ENCODE peak calls at places on chromosomes 11 and 22, in four cellular contexts. X is right atrium auricular region, P is esophagus squamous epithelium, T is aorta. H is an unnamed sample. For H3K36me3, the result is how much of the 10 kb centered on the place peaks cover.

GRCh38 chr22:49867303-49868250 is 13.9 kb downstream of the ZBED4 start:
- DNase-seq in X (no peak), P (no peak), T (peak), H (no peak)

GRCh38 chr22:37231406-37232139 is 12.5 kb downstream of the RAC2 start:
- DNase-seq in X (no peak), P (no peak), T (peak), H (no peak)

GRCh38 chr11:78231962-78232459 is 43.3 kb downstream of the USP35 start:
- DNase-seq in X (peak), P (no peak), T (no peak), H (no peak)

GRCh38 chr11:69791266-69791665 is 16.1 kb upstream of the FGF4 start:
- DNase-seq in X (no peak), P (no peak), T (no peak), H (no peak)

GRCh38 chr11:125123947-125124633 is 12.7 kb upstream of the TMEM218 start:
- DNase-seq in X (peak), P (no peak), T (no peak), H (peak)

GRCh38 chr22:32801436-32802290 is at the start of gene TIMP3:
- DNase-seq in X (peak), P (no peak), T (peak), H (peak)

GRCh38 chr11:2466869-2467694 is 22.3 kb downstream of the KCNQ1 start:
- DNase-seq in X (peak), P (no peak), T (peak), H (no peak)

GRCh38 chr11:91860661-91861060 is 364.0 kb upstream of the FAT3 start:
- DNase-seq in X (no peak), P (no peak), T (no peak), H (no peak)

GRCh38 chr11:63813563-63814382 is 517 bp downstream of the SPINDOC start:
- DNase-seq in X (no peak), P (no peak), T (peak), H (no peak)

GRCh38 chr11:11602011-11602410 is 19.8 kb downstream of the GALNT18 start:
- DNase-seq in X (no peak), P (no peak), T (no peak), H (no peak)

DNA sequence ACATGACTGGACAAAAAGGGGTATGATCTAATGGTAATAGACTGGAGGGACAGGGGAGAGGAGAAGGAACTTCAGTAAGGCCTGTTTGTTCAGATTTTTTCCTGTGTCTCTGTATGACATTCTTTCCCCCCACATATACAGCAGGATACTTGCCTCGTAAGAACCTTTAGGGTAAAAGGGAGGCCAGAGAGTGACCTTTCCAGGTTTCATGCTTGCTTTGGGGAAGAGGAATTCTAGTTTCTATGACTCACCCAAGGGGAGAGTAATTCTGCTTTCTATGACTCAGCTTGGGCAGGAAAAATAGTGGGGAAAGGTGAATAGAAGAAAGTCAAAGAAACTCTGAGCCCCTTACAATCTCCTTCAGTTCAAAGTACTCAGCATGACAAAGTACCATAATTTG is 457.0 kb downstream of the DLG2 start:
- DNase-seq in X (no peak), P (no peak), T (no peak), H (no peak)
- H3K27ac ChIP-seq in X (no peak), P (no peak), T (no peak), H (no peak)

DNA sequence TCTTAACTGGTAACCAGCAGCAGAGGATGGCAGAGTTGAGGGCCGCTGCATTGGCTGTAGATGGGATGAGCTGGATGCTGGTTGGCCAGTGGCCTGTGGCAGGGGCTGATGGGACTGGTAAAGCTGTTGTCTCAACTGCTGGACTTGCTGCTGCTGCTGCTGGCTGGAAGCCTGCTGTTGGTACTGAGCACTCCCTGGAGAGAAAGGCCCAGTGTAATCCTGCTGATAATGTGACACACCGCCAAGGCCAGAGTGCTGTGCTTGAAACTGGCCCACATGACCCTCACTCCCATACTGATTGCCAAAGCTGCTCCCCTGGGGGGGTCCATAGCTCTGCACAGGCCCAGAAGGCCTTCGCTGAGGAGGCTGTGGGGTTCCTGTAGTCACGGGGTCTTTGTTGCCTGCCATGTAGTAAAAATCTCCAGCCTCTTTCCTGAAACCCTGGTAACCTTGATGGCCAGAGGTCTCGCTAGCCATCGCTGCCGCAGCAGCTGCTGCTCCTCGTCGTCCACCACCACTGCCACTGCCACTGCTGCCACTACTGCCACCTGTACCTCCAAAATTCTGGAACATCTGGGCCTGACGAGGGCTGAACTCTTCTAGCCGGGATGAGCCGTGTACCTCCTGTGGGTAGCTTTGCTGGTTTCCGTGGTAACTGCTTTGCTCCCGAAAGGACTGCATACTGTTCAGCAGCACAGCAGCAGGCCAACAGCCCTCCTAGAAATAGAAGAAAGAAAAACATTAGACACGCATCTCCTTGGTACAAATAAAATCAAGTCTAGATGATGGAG is 55.6 kb downstream of the TCF20 start:
- DNase-seq in X (no peak), P (no peak), T (no peak), H (no peak)
- H3K36me3 ChIP-seq in X (under half), P (under half), T (under half), H (under half)

DNA sequence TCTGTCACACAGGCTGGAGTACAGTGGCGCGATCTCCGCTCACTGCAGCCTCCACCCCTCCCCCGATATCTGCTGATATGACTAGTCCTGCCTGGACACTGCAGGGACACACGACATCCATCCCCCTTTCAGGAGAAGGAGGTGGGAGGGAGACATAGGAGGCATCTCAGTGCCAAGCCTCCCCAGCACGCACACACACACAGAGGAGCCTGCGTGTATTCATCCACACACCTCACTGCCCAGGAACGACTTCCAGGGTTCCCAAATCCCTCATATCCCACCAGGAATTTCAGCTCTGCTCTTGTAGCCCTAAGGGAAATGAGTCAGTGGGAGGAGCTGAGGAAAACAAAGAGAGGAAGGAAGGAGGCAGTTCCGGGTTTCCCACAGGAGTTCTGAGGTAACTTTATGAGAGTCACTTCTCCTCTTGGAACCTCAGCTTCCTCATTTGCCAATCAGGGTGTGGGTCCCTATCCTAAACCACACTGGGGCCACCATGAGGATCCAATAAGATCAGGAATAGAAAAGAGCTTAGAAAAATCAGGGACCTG is 37.2 kb upstream of the ACER3 start:
- DNase-seq in X (no peak), P (no peak), T (no peak), H (peak)
- H3K4me3 ChIP-seq in X (no peak), P (no peak), T (no peak), H (no peak)

DNA sequence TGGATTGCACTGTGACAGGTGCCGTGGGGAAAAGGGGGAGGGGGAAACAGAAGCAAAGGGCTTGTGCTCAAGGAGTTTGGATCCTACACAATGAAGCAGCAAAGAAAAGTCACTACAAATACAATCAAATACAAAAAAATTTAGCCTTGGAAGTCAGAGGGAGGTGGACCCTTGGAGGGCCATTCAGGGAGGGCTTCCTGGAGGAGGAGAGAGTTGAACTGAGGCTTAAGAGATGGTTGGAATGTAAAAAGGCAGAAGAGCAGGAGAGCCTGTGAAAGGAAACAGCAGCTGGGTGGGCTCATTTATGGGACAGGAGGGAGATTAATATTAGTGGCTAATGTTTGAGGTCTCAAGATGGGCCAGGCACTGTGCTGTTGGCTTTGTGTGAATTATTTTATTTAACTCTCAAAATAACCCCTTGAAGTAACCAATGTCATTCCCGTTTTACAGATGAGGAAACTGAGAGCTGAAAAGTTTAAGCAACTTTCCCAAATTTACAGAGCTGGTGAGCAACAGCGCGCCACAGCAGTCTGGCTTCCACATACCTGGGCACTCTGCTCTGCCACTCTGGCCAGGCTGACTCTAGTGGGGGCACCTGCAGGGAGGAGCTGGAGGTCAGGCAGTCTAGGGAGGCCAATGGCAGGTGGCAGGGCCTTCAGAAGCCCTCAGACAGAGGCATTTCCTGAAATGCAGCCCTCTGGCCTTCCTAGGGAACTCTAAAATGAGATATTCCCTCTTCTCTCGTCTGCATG is 2.7 kb upstream of the CHST1 start:
- DNase-seq in X (no peak), P (no peak), T (peak), H (no peak)
- H3K27ac ChIP-seq in X (no peak), P (no peak), T (no peak), H (no peak)

DNA sequence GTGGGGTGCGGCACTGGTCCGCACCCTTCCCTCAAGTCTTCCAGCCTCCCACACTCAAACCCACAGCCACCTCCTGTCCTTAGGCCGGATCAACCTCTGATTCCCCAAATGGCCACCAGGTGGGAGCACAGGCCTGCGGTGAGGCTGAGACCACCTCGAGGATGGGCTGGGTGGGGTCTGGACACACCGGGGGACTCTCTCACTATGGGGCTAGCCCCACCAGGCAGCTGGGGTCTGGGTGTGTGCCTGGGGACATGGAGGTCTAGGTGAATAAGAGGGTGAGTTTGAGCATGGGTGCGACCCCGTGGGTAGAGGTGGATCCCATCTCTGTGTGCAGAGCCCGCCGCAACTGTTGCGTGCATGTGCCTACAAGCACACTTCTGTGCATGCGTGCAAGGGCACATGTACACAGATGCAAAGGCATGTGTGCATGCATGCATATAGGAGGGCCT is 32.6 kb downstream of the MYO18B start:
- DNase-seq in X (no peak), P (no peak), T (no peak), H (no peak)
- H3K36me3 ChIP-seq in X (half or more), P (under half), T (under half), H (under half)

GRCh38 chr11:117809236-117810055 is 12.4 kb upstream of the DSCAML1 start:
- DNase-seq in X (peak), P (no peak), T (peak), H (peak)
- H3K4me3 ChIP-seq in X (no peak), P (no peak), T (no peak), H (no peak)

GRCh38 chr11:23976776-23977380 is 520.0 kb upstream of the LUZP2 start:
- DNase-seq in X (no peak), P (no peak), T (no peak), H (no peak)
- H3K27ac ChIP-seq in X (no peak), P (no peak), T (no peak), H (no peak)

GRCh38 chr11:210122-210802 is 2.8 kb downstream of the RIC8A start:
- DNase-seq in X (no peak), P (no peak), T (no peak), H (no peak)

GRCh38 chr11:208177-208916 is 839 bp downstream of the RIC8A start:
- DNase-seq in X (peak), P (no peak), T (peak), H (peak)

GRCh38 chr11:207213-208176 is at the start of the genes BET1L and RIC8A:
- DNase-seq in X (peak), P (peak), T (peak), H (peak)

GRCh38 chr11:209275-210121 is 2.0 kb downstream of the RIC8A start:
- DNase-seq in X (no peak), P (no peak), T (peak), H (no peak)

GRCh38 chr11:208917-209260 is 1.4 kb downstream of the RIC8A start:
- DNase-seq in X (no peak), P (no peak), T (no peak), H (no peak)
- H3K36me3 ChIP-seq in X (half or more), P (under half), T (under half), H (half or more)

GRCh38 chr11:118606157-118606843 is 1.1 kb upstream of the PHLDB1 start:
- DNase-seq in X (peak), P (no peak), T (peak), H (no peak)

GRCh38 chr11:118606844-118607228 is 579 bp upstream of the PHLDB1 start:
- DNase-seq in X (peak), P (no peak), T (peak), H (no peak)

GRCh38 chr11:118609380-118610219 is 2.2 kb downstream of the PHLDB1 start:
- DNase-seq in X (peak), P (no peak), T (peak), H (no peak)

GRCh38 chr11:118608268-118609214 is 1.1 kb downstream of the PHLDB1 start:
- DNase-seq in X (peak), P (no peak), T (peak), H (no peak)

DNA sequence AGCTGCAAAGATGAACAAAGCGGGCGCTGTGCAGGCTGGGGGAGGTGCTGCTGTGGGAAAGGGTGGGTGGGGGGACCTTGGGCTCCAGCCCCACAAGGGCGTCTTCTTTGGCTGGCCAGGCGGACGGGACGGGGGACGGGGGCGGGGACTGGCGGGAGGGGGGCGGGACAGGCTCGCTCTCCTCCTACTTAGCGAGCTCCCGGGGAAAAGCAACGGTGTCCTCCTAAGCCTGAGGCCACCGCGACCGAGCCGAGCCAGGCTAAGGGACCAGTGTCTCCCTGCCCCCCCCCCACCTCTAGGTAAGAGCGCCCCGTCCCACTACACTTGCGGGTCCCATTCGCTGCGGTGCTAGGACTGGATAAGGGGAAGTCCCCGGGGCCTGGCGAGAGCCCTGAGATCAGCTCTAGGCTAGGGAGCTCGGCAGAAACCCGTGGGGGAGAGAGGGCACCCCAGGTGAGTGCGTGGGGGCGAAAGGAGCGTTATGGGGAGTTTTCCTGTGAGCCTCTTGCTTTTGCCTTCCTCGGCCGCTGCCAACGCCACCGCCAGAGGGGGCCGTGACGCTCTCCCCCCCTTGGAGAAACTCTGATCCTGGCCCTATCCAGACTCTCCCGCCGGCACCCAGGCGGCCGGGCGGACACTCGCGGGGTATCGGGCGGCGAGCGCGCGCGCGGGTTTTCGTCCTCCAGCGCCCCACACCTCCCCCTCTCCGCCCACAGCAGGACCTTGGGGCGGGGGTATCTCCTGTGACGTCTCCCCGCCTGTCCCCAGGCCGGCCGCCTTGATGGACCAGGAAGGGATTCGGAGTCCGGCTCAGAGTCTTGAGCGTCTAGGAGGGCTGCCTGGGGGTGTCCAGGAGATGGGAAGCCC is at the start of gene PHLDB1:
- DNase-seq in X (peak), P (no peak), T (peak), H (no peak)
- H3K4me3 ChIP-seq in X (peak), P (peak), T (peak), H (peak)